ENCODE peak calls at places on chromosome 10, in five cellular contexts. F is GM12878, P is SK-N-SH, I is K562, K is HepG2. R is an unnamed sample.

GRCh38 chr10:93073539-93074136 is at the start of gene CYP26A1:
- DNase-seq in P (peak), F (no peak), I (peak), K (no peak), R (no peak)

GRCh38 chr10:100562806-100563293 is 27.1 kb downstream of the HIF1AN start:
- DNase-seq in P (peak), K (peak), F (no peak), I (peak), R (peak)

GRCh38 chr10:50470798-50471582 is 152.8 kb downstream of the SGMS1 start:
- DNase-seq in F (no peak), P (no peak), I (no peak), K (no peak), R (no peak)

GRCh38 chr10:113993489-113993932 is 50.2 kb upstream of the ADRB1 start:
- DNase-seq in P (no peak), K (no peak), F (no peak), I (no peak), R (no peak)

GRCh38 chr10:77744249-77744648 is 106.6 kb upstream of the KCNMA1 start:
- DNase-seq in I (no peak), F (no peak), P (no peak), K (no peak), R (no peak)

GRCh38 chr10:69241575-69241974 is 21.4 kb downstream of the HKDC1 start:
- DNase-seq in F (no peak), K (no peak), I (no peak), P (no peak), R (no peak)

GRCh38 chr10:114486938-114487814 is 82.9 kb upstream of the AFAP1L2 start:
- DNase-seq in P (peak), I (no peak), F (no peak), K (peak), R (no peak)

GRCh38 chr10:98293550-98294269 is 25.7 kb upstream of the LOXL4 start:
- DNase-seq in F (no peak), I (no peak), P (no peak), K (no peak), R (no peak)

GRCh38 chr10:79249156-79250121 is 97.8 kb upstream of the PPIF start:
- DNase-seq in F (peak), K (no peak), I (no peak), P (no peak), R (peak)

GRCh38 chr10:73646598-73647041 is 5.3 kb upstream of the MYOZ1 start:
- DNase-seq in K (no peak), P (no peak), I (no peak), F (no peak), R (no peak)

GRCh38 chr10:66752714-66753113 is 173.1 kb upstream of the LRRTM3 start:
- DNase-seq in K (no peak), F (no peak), P (no peak), I (no peak), R (no peak)

GRCh38 chr10:4197676-4198075 is 412.7 kb upstream of the KLF6 start:
- DNase-seq in F (no peak), K (no peak), P (no peak), I (no peak), R (no peak)

GRCh38 chr10:71554671-71555070 is 158.0 kb downstream of the CDH23 start:
- DNase-seq in P (no peak), F (no peak), I (no peak), K (no peak), R (no peak)

GRCh38 chr10:8386781-8387180 is 332.3 kb downstream of the GATA3 start:
- DNase-seq in F (no peak), P (no peak), I (no peak), K (no peak), R (no peak)

GRCh38 chr10:71496927-71497801 is 100.4 kb downstream of the CDH23 start:
- DNase-seq in K (no peak), P (peak), I (no peak), F (no peak), R (no peak)

GRCh38 chr10:33136271-33136670 is 178.2 kb upstream of the ITGB1 start:
- DNase-seq in P (no peak), I (no peak), F (peak), K (no peak), R (no peak)

GRCh38 chr10:43055991-43056567 is 20.8 kb upstream of the RET start:
- DNase-seq in I (no peak), K (no peak), F (no peak), P (peak), R (no peak)

GRCh38 chr10:77837248-77837924 is 89.2 kb downstream of the DLG5 start:
- DNase-seq in F (peak), K (no peak), I (peak), P (peak), R (peak)

GRCh38 chr10:101828734-101829551 is 10.7 kb upstream of the OGA start:
- DNase-seq in P (no peak), F (no peak), K (no peak), I (peak), R (no peak)

GRCh38 chr10:34730726-34731125 is 84.4 kb downstream of the PARD3 start:
- DNase-seq in P (no peak), I (no peak), K (no peak), F (no peak), R (no peak)

GRCh38 chr10:86827639-86828038 is 71.2 kb downstream of the BMPR1A start:
- DNase-seq in K (no peak), I (no peak), P (no peak), F (no peak), R (no peak)

GRCh38 chr10:60031664-60032063 is 125.3 kb upstream of the CCDC6 start:
- DNase-seq in P (no peak), K (no peak), F (peak), I (no peak), R (peak)

GRCh38 chr10:25125151-25125550 is 49.6 kb upstream of the GPR158 start:
- DNase-seq in F (no peak), P (peak), I (no peak), K (no peak), R (no peak)

DNA sequence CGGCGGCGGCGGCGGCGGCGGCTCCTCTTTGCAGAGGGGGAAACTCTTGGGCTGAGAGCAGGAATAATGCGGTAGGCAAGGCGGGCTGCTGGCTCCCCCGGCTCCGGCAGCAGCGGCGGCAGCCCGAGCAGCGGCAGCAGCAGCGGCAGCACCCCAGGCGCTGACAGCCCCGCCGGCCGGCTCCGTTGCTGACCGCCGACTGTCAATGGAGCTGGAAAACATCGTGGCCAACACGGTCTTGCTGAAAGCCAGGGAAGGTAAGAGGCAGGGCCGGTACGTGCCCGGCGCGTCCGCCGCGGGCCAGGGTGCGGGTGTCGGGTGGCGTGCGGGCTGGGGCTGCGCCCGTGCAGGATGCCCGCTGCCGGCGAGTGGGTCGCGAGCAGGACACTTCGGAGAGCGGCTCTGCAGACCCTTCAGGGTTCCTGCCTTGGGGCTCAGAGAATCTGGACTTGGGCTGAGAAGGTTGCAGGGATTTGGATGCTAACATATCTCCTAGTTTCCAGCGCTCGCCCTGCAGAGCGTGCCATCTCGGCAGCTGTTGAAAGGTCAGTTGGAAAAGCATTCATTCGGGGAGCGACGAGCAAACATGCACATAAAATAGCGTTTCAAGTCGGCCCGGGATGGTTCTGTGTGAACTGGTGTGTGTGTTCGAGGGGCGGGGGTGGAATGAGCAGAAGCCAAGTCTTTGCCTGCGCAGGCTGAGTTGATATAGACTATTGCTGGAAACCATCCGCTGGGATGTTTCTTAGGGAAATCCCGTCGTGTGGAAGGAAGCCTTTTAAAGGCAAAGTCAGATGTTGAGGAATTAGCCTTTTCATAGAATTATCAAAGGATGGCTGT is 562 bp downstream of the GRK5 start:
- DNase-seq in P (peak), F (no peak), K (peak), I (no peak), R (no peak)
- TF ChIP-seq GABPA in P (no peak), F (no peak), K (no peak), I (no peak), R (no peak)

GRCh38 chr10:124225468-124226270 is 132.3 kb upstream of the CHST15 start:
- DNase-seq in I (no peak), P (no peak), K (no peak), F (no peak), R (no peak)
- TF ChIP-seq REST in I (no peak), P (no peak), K (no peak), F (no peak), R (no peak)

GRCh38 chr10:128045833-128046120 is 80.4 kb downstream of the MKI67 start:
- DNase-seq in I (no peak), F (no peak), P (no peak), K (no peak), R (no peak)

GRCh38 chr10:128046156-128046933 is 79.9 kb downstream of the MKI67 start:
- DNase-seq in I (no peak), K (no peak), F (no peak), P (no peak), R (no peak)

GRCh38 chr10:128047991-128048826 is 78.0 kb downstream of the MKI67 start:
- DNase-seq in F (no peak), I (no peak), P (no peak), K (peak), R (peak)

GRCh38 chr10:128046934-128047251 is 79.3 kb downstream of the MKI67 start:
- DNase-seq in I (no peak), K (no peak), P (no peak), F (no peak), R (no peak)

DNA sequence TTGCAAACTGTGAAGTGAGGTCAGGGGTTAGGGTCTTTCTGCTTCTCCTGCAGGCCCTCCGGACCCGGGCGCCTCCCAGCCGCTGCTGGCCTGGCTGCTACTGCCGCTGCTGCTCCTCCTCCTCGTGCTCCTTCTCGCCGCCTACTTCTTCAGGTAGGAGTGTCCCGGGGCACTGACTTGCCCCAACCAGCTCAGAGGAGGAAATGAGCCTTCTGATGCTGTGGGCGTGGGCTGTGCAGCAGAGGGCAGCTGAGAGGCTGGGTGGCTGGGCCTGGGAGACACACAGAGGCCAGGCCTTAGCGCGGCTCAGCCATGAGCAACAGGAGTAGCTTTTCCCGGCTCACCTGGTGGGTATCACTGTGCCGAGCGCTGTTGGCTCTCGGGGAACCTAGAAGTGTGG is 78.9 kb downstream of the MKI67 start:
- DNase-seq in F (peak), P (no peak), I (peak), K (no peak), R (peak)
- H3K4me3 ChIP-seq in F (peak), P (no peak), I (no peak), K (no peak), R (peak)

DNA sequence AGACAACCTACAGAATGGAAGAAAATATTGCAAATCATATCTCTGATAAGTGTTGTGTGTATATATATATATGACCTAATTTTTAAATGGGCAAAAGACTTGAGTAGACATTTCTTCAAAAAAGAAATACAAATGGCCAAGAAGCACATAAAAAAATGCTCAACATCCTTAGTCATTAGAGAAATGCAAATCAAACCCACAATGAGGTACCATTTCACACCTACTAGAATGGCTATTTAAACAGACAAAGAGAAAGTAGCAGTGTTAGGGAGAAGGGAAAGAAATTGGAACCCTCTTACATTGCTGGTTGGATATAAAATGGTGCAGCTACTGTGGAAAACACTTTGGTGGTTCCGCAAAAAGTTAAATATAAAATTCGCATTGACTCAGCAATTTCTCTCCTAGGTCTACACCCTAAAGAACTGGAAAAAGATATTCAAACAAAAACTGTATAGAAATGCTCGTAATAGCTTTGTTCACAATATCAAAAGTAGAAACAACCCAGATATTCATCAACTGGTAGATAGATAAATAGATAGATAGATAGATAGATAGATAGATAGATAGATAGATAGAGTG is 16.3 kb downstream of the ACSL5 start:
- DNase-seq in I (no peak), F (no peak), K (no peak), P (no peak), R (no peak)
- TF ChIP-seq GABPA in I (no peak), F (no peak), K (no peak), P (no peak), R (no peak)

GRCh38 chr10:89518108-89518507 is 17.3 kb downstream of the SLC16A12 start:
- DNase-seq in K (no peak), P (no peak), I (no peak), F (no peak), R (no peak)

GRCh38 chr10:89516149-89516832 is 19.1 kb downstream of the SLC16A12 start:
- DNase-seq in P (no peak), I (no peak), K (no peak), F (no peak), R (no peak)

GRCh38 chr10:89518876-89519842 is 16.2 kb downstream of the SLC16A12 start:
- DNase-seq in K (no peak), P (peak), I (no peak), F (no peak), R (no peak)

GRCh38 chr10:89515031-89515841 is 20.2 kb downstream of the SLC16A12 start:
- DNase-seq in F (no peak), K (no peak), I (no peak), P (no peak), R (no peak)

DNA sequence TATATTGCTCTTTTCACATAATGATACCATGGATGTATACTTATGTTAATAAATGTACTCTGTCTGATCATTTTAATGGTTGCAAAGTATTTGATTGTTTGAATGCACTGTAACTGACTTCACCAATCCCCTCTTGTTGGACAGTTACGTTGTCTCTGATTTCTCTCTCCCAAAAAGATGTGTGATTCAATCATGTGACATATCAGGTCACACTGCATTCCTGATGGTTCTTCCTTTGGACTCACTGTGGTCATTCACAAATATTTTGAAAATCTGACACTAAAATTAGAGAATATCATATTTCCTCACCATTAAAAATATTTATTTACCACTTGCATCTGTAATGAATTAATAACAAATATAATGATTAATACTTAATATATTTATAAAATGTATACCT is 22.2 kb downstream of the SLC16A12 start:
- DNase-seq in P (no peak), I (no peak), F (no peak), K (no peak), R (no peak)
- TF ChIP-seq REST in P (no peak), I (no peak), F (no peak), K (no peak), R (no peak)

GRCh38 chr10:11425288-11425595 is 186.2 kb downstream of the USP6NL start:
- DNase-seq in P (no peak), I (no peak), K (no peak), F (no peak), R (no peak)
- H3K4me3 ChIP-seq in P (no peak), I (no peak), K (no peak), F (no peak), R (no peak)

GRCh38 chr10:131312261-131312801 is 810 bp upstream of the TCERG1L start:
- DNase-seq in P (peak), F (no peak), I (no peak), K (no peak), R (no peak)

GRCh38 chr10:131310054-131310903 is 1.2 kb downstream of the TCERG1L start:
- DNase-seq in F (no peak), K (no peak), I (no peak), P (no peak), R (no peak)

GRCh38 chr10:131313377-131313776 is 1.9 kb upstream of the TCERG1L start:
- DNase-seq in I (no peak), P (no peak), F (no peak), K (no peak), R (no peak)

GRCh38 chr10:131311661-131312260 is at the start of gene TCERG1L:
- DNase-seq in I (no peak), K (no peak), P (peak), F (no peak), R (no peak)

GRCh38 chr10:131310904-131311660 is 439 bp downstream of the TCERG1L start:
- DNase-seq in P (no peak), K (no peak), I (no peak), F (no peak), R (no peak)
- TF ChIP-seq GABPA in P (no peak), K (no peak), I (no peak), F (no peak), R (no peak)

GRCh38 chr10:129968937-129969527 is 5.0 kb upstream of the EBF3 start:
- DNase-seq in F (no peak), K (peak), P (peak), I (no peak), R (no peak)
- TF ChIP-seq REST in F (no peak), K (no peak), P (no peak), I (no peak), R (no peak)